ENCODE peak calls at places on chromosomes 7 and 10, in four cellular contexts. W, X, R and B are unnamed samples.

GRCh38 chr10:13270877-13271551 is 28.9 kb downstream of the PHYH start:
- DNase-seq in W (peak), X (no peak), R (no peak), B (no peak)

GRCh38 chr7:127525866-127526456 is 59.4 kb downstream of the GCC1 start:
- DNase-seq in W (no peak), X (no peak), R (no peak), B (no peak)

GRCh38 chr10:23037561-23037960 is 57.8 kb upstream of the MSRB2 start:
- DNase-seq in W (peak), X (no peak), R (no peak), B (no peak)

GRCh38 chr7:139168480-139168879 is 59.0 kb upstream of the ZC3HAV1 start:
- DNase-seq in W (no peak), X (no peak), R (no peak), B (no peak)

GRCh38 chr10:118148245-118148644 is 101.5 kb upstream of the RAB11FIP2 start:
- DNase-seq in W (no peak), X (no peak), R (no peak), B (no peak)

GRCh38 chr7:123729217-123729578 is 19.6 kb downstream of the WASL start:
- DNase-seq in W (no peak), X (no peak), R (no peak), B (no peak)

GRCh38 chr10:80186364-80187012 is 18.8 kb downstream of the ANXA11 start:
- DNase-seq in W (no peak), X (no peak), R (no peak), B (no peak)

GRCh38 chr7:95794917-95795515 is 22.7 kb downstream of the DYNC1I1 start:
- DNase-seq in W (peak), X (no peak), R (peak), B (no peak)

GRCh38 chr10:98067165-98067564 is 36.7 kb upstream of the CRTAC1 start:
- DNase-seq in W (no peak), X (no peak), R (no peak), B (no peak)

GRCh38 chr10:124791378-124792348 is at the start of gene EEF1AKMT2:
- DNase-seq in W (peak), X (peak), R (peak), B (peak)

GRCh38 chr10:99742701-99743100 is 10.7 kb downstream of the CUTC start:
- DNase-seq in W (no peak), X (no peak), R (no peak), B (no peak)

GRCh38 chr7:106987777-106988176 is 56.7 kb upstream of the PRKAR2B start:
- DNase-seq in W (no peak), X (no peak), R (no peak), B (no peak)

GRCh38 chr7:139651308-139651707 is 126.5 kb downstream of the HIPK2 start:
- DNase-seq in W (no peak), X (no peak), R (no peak), B (no peak)

GRCh38 chr10:52540479-52540984 is 226.5 kb downstream of the DKK1 start:
- DNase-seq in W (no peak), X (no peak), R (no peak), B (no peak)

GRCh38 chr7:11252705-11253272 is 279.1 kb downstream of the PHF14 start:
- DNase-seq in W (no peak), X (no peak), R (no peak), B (no peak)

GRCh38 chr10:72525277-72525676 is 100.6 kb downstream of the MICU1 start:
- DNase-seq in W (no peak), X (no peak), R (peak), B (no peak)

GRCh38 chr7:30862987-30863693 is 48.5 kb upstream of the AQP1 start:
- DNase-seq in W (no peak), X (no peak), R (no peak), B (no peak)
- TF ChIP-seq CBFB in W (no peak), X (no peak), R (no peak), B (no peak)

GRCh38 chr7:22821702-22822485 is 755 bp downstream of the TOMM7 start:
- DNase-seq in W (peak), X (no peak), R (no peak), B (no peak)
- TF ChIP-seq CBFB in W (no peak), X (no peak), R (no peak), B (no peak)

GRCh38 chr7:6437251-6437650 is 10.5 kb downstream of the DAGLB start:
- DNase-seq in W (no peak), X (no peak), R (peak), B (no peak)
- TF ChIP-seq CBFB in W (no peak), X (no peak), R (no peak), B (no peak)

GRCh38 chr7:19145429-19146201 is 394 bp upstream of the FERD3L start:
- DNase-seq in W (no peak), X (peak), R (no peak), B (no peak)
- TF ChIP-seq CBFB in W (no peak), X (no peak), R (no peak), B (no peak)

GRCh38 chr7:94376281-94376680 is 18.4 kb upstream of the COL1A2 start:
- DNase-seq in W (no peak), X (no peak), R (no peak), B (no peak)

GRCh38 chr7:94382155-94382554 is 12.5 kb upstream of the COL1A2 start:
- DNase-seq in W (no peak), X (no peak), R (no peak), B (no peak)

GRCh38 chr7:94378396-94378795 is 16.3 kb upstream of the COL1A2 start:
- DNase-seq in W (no peak), X (no peak), R (no peak), B (no peak)

GRCh38 chr7:94382746-94383145 is 11.9 kb upstream of the COL1A2 start:
- DNase-seq in W (no peak), X (no peak), R (no peak), B (no peak)

GRCh38 chr7:94380264-94380663 is 14.4 kb upstream of the COL1A2 start:
- DNase-seq in W (no peak), X (no peak), R (no peak), B (no peak)
- TF ChIP-seq CBFB in W (no peak), X (no peak), R (no peak), B (no peak)

DNA sequence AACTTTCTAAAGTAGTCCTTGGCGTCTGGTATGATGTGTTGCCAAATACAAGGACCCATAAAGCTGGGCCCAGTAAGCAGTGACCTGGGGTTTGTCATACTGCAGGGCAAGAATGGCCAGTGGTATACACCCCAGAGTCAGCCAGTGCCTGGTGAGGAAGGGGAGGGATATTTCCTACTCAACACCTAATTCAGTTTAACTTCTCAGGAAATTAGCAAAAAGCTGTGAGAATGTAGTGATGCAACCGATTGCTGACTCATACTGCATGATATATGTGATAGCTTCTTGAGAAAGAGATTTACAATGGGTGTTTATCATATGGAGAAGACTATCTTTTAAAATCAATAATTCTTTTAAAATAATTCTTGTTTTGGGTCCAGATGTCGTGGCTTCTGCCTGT is 889.3 kb upstream of the CELF2 start:
- DNase-seq in W (no peak), X (no peak), R (no peak), B (no peak)
- TF ChIP-seq CBFB in W (no peak), X (no peak), R (no peak), B (no peak)

GRCh38 chr10:20885678-20886077 is 11.4 kb downstream of the NEBL start:
- DNase-seq in W (no peak), X (no peak), R (no peak), B (no peak)
- TF ChIP-seq CBFB in W (no peak), X (no peak), R (no peak), B (no peak)

DNA sequence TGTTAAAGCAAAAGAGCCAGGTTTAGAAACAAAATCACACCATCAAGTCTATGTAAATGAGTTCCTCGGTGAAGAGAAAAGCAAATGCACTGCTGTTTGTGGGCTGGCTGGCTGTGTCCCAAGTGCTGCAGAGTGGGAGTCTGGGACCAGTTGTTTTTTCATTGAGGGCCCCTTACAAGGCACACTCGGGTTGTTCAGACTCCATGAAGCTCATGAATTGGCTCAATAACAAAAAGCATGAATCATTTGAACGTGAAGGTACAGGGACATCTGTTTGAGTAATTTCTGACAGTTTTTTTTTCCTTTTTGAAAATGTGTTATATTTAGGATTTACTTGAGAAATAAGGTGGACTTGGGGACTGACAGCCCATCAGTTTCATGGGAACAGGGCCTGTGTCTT is 28.0 kb downstream of the GRK5 start:
- DNase-seq in W (no peak), X (no peak), R (no peak), B (no peak)
- TF ChIP-seq CBFB in W (no peak), X (no peak), R (no peak), B (no peak)

GRCh38 chr7:137850586-137850985 is 3.8 kb upstream of the DGKI start:
- DNase-seq in W (no peak), X (no peak), R (no peak), B (no peak)

GRCh38 chr7:137847418-137848050 is 760 bp upstream of the DGKI start:
- DNase-seq in W (no peak), X (peak), R (no peak), B (peak)

GRCh38 chr7:137844690-137845425 is 1.9 kb downstream of the DGKI start:
- DNase-seq in W (no peak), X (no peak), R (no peak), B (no peak)

GRCh38 chr7:137848095-137848494 is 1.3 kb upstream of the DGKI start:
- DNase-seq in W (no peak), X (no peak), R (no peak), B (no peak)

GRCh38 chr7:137846588-137847417 is at the start of gene DGKI:
- DNase-seq in W (no peak), X (peak), R (no peak), B (no peak)
- TF ChIP-seq CBFB in W (no peak), X (no peak), R (no peak), B (no peak)